ENCODE peak calls at places on chromosome 16, in six cellular contexts. A, I, R, Q, V and O are unnamed samples.

GRCh38 chr16:78005881-78006280 is 16.5 kb upstream of the CLEC3A start:
- DNase-seq in A (no peak), I (no peak), V (no peak), Q (no peak), R (no peak), O (no peak)

GRCh38 chr16:81265658-81266451 is 27.4 kb downstream of the BCO1 start:
- DNase-seq in Q (peak; percentile 52), I (no peak), A (no peak), V (peak; percentile 86), R (no peak), O (peak; percentile 75)

GRCh38 chr16:70250748-70251650 is 741 bp downstream of the EXOSC6 start:
- DNase-seq in V (no peak), A (peak; percentile 51), R (peak; percentile 80), Q (peak; percentile 68), I (no peak), O (peak; percentile 63)

GRCh38 chr16:79601092-79601977 is 798 bp upstream of the MAF start:
- DNase-seq in V (peak; percentile 67), Q (peak; percentile 73), I (no peak), A (peak; percentile 38), R (peak; percentile 81), O (peak; percentile 75)

GRCh38 chr16:49698416-49698815 is 157.5 kb downstream of the ZNF423 start:
- DNase-seq in R (no peak), Q (no peak), I (no peak), A (peak; percentile 52), V (peak; percentile 46), O (no peak)

GRCh38 chr16:87947356-87948118 is 3.7 kb upstream of the BANP start:
- DNase-seq in Q (no peak), I (no peak), A (no peak), V (no peak), R (peak; percentile 35), O (no peak)

GRCh38 chr16:10037771-10038170 is 144.5 kb downstream of the GRIN2A start:
- DNase-seq in V (no peak), Q (no peak), A (no peak), R (no peak), I (no peak), O (no peak)

GRCh38 chr16:8376430-8376829 is 213.9 kb downstream of the TMEM114 start:
- DNase-seq in Q (no peak), V (no peak), I (no peak), R (no peak), A (no peak), O (no peak)

GRCh38 chr16:53576228-53576627 is 73.2 kb upstream of the AKTIP start:
- DNase-seq in I (no peak), A (no peak), R (no peak), Q (no peak), V (no peak), O (no peak)

GRCh38 chr16:76946879-76947278 is 244.1 kb upstream of the MON1B start:
- DNase-seq in I (peak; percentile 60), R (no peak), A (no peak), Q (peak; percentile 58), V (no peak), O (no peak)

GRCh38 chr16:68539704-68540370 is 746 bp downstream of the ZFP90 start:
- DNase-seq in Q (no peak), V (no peak), R (no peak), A (peak; percentile 31), I (no peak), O (no peak)
- H3K27ac ChIP-seq in Q (peak overlapping the region; percentile 72), V (peak overlapping the region; percentile 77), R (no peak overlapping the region), A (no peak overlapping the region), I (no peak overlapping the region), O (no peak overlapping the region)

DNA sequence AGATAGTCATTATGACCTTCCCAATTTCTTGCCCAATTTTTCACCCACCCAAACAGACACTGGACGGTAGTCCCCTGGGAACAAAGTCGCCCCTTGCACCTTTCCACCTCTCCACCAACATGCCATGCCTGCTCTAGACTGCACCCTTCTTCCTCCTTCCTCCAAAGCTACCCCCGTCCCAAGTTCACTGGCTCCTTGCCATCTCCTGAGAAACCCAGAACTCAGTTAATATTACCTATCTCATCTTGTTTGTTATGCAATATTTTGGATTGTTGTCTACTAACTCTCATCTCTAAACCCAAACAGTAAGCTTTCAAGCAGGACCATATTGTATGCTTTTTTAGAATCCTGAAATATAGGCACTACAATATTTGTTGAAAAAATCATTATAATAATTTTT is 63.3 kb downstream of the USP31 start:
- DNase-seq in R (no peak), V (no peak), I (no peak), A (no peak), Q (no peak), O (no peak)
- H3K27ac ChIP-seq in R (no peak overlapping the region), V (no peak overlapping the region), I (no peak overlapping the region), A (no peak overlapping the region), Q (no peak overlapping the region), O (no peak overlapping the region)

GRCh38 chr16:16029431-16030011 is 80.1 kb downstream of the ABCC1 start:
- DNase-seq in I (no peak), R (no peak), A (no peak), Q (no peak), V (no peak), O (no peak)
- H3K27ac ChIP-seq in I (no peak overlapping the region), R (no peak overlapping the region), A (no peak overlapping the region), Q (peak overlapping the region; percentile 49), V (peak overlapping the region; percentile 61), O (no peak overlapping the region)

GRCh38 chr16:5036228-5037156 is 2.8 kb upstream of the NAGPA start:
- DNase-seq in V (no peak), R (no peak), A (peak; percentile 81), I (no peak), Q (no peak), O (peak; percentile 30)

GRCh38 chr16:5035909-5036227 is 2.1 kb upstream of the NAGPA start:
- DNase-seq in A (no peak), I (no peak), V (no peak), Q (no peak), R (no peak), O (no peak)

GRCh38 chr16:5033256-5034166 is at the start of gene NAGPA:
- DNase-seq in I (peak; percentile 68), R (peak; percentile 94), V (peak; percentile 91), A (peak; percentile 86), Q (peak; percentile 88), O (peak; percentile 90)

GRCh38 chr16:5032748-5033167 is 977 bp downstream of the NAGPA start:
- DNase-seq in Q (no peak), R (no peak), I (no peak), A (no peak), V (no peak), O (no peak)

GRCh38 chr16:5034167-5034523 is 410 bp upstream of the NAGPA start:
- DNase-seq in R (no peak), I (no peak), Q (no peak), V (no peak), A (no peak), O (no peak)
- H3K27ac ChIP-seq in R (peak overlapping the region; percentile 37), I (no peak overlapping the region), Q (peak overlapping the region; percentile 84), V (peak overlapping the region; percentile 80), A (no peak overlapping the region), O (peak overlapping the region; percentile 78)

DNA sequence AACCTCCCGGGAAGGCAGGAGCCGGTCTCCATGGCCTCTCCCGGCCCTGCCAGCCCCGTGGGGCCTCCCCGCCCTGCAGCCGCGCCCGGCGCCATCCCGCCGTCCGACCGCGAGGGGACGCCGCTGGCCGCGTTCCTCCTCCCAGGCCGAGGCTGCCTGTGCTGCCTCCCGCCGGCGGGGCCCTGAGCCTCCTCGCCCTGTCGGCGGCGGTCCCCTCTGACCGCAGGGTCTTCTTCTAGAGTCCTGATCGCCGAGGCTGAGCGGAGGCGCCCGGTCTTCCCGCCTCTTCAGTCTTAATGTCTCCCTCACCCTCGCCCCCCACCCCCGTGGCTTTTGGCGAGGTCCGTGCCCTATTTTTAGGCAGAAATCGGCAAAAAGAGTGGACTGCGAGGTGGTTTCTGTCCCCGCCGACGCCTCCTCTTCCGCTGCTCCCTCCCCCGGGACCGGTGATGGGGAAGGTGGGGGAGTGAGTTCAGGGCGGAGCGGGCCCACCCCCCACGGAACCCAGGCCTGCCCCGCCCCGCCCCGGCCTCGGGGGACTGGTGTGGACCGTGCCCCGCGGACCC is 794 bp upstream of the CPNE7 start:
- DNase-seq in V (peak; percentile 32), A (peak; percentile 85), Q (no peak), I (no peak), R (no peak), O (no peak)
- H3K27ac ChIP-seq in V (no peak overlapping the region), A (no peak overlapping the region), Q (no peak overlapping the region), I (no peak overlapping the region), R (no peak overlapping the region), O (no peak overlapping the region)